ENCODE peak calls at places on chromosomes 1 and 21, in six cellular contexts. G, X, D, F, O and C are unnamed samples.

GRCh38 chr1:44546403-44547053 is 127.8 kb downstream of the TMEM53 start:
- DNase-seq in X (no peak), D (no peak), F (no peak), O (no peak), G (no peak), C (no peak)

GRCh38 chr1:68120136-68120791 is 69.8 kb upstream of the DIRAS3 start:
- DNase-seq in X (no peak), O (peak; percentile 73), F (peak; percentile 87), G (peak; percentile 95), D (no peak), C (peak; percentile 67)

GRCh38 chr21:43600642-43601397 is 58.5 kb downstream of the HSF2BP start:
- DNase-seq in D (no peak), F (no peak), X (no peak), O (peak; percentile 94), G (peak; percentile 98), C (no peak)

GRCh38 chr21:31713973-31714740 is 17.8 kb downstream of the SCAF4 start:
- DNase-seq in O (peak; percentile 13), D (no peak), X (no peak), G (peak; percentile 29), F (no peak), C (no peak)

GRCh38 chr1:230109871-230110667 is 43.0 kb downstream of the GALNT2 start:
- DNase-seq in D (peak; percentile 68), O (no peak), X (no peak), G (no peak), F (peak; percentile 40), C (no peak)

GRCh38 chr1:225977937-225978748 is 21.0 kb downstream of the SDE2 start:
- DNase-seq in F (no peak), O (no peak), D (no peak), G (no peak), X (no peak), C (no peak)

GRCh38 chr1:246768403-246769020 is 44.3 kb downstream of the SCCPDH start:
- DNase-seq in X (no peak), G (no peak), D (no peak), F (no peak), O (peak; percentile 86), C (no peak)

GRCh38 chr1:211938473-211939080 is 96.8 kb downstream of the INTS7 start:
- DNase-seq in O (no peak), F (no peak), D (no peak), G (peak; percentile 38), X (no peak), C (no peak)

GRCh38 chr1:87084247-87084836 is 169.9 kb downstream of the HS2ST1 start:
- DNase-seq in X (no peak), G (peak; percentile 61), D (no peak), F (no peak), O (peak; percentile 44), C (no peak)

GRCh38 chr1:146007785-146008133 is 11.4 kb upstream of the TXNIP start:
- DNase-seq in F (no peak), O (no peak), X (no peak), D (no peak), G (no peak), C (no peak)